ENCODE peak calls at places on chromosomes 12 and 14, in nine cellular contexts. One of them, this sample, is unnamed.
A peak's percentile ranks its signal among the peaks of the same experiment; 100 is the strongest.

GRCh38 chr12:93031028-93031427 is 101.9 kb upstream of the EEA1 start:
- DNase-seq in GM20000: no peak
- DNase-seq in neural progenitor cell: no peak
- DNase-seq in astrocyte of the spinal cord: no peak
- DNase-seq in ovary: no peak
- DNase-seq in heart right ventricle: no peak
- DNase-seq in WERI-Rb-1: no peak
- DNase-seq in HL-60: no peak
- DNase-seq in endodermal cell: no peak
- DNase-seq in this sample: no peak

GRCh38 chr12:132333766-132334165 is 4.4 kb upstream of the GALNT9 start:
- DNase-seq in GM20000: no peak
- DNase-seq in neural progenitor cell: no peak
- DNase-seq in astrocyte of the spinal cord: no peak
- DNase-seq in ovary: no peak
- DNase-seq in heart right ventricle: no peak
- DNase-seq in WERI-Rb-1: no peak
- DNase-seq in HL-60: no peak
- DNase-seq in endodermal cell: no peak
- DNase-seq in this sample: no peak

GRCh38 chr12:96208801-96209534 is 14.8 kb downstream of the ELK3 start:
- DNase-seq in GM20000: no peak
- DNase-seq in neural progenitor cell: no peak
- DNase-seq in astrocyte of the spinal cord: no peak
- DNase-seq in ovary: no peak
- DNase-seq in heart right ventricle: no peak
- DNase-seq in WERI-Rb-1: no peak
- DNase-seq in HL-60: peak; percentile 14
- DNase-seq in endodermal cell: no peak
- DNase-seq in this sample: no peak

GRCh38 chr12:127655691-127656090 is 611.3 kb upstream of the TMEM132C start:
- DNase-seq in GM20000: no peak
- DNase-seq in neural progenitor cell: no peak
- DNase-seq in astrocyte of the spinal cord: peak; percentile 83
- DNase-seq in ovary: no peak
- DNase-seq in heart right ventricle: no peak
- DNase-seq in WERI-Rb-1: no peak
- DNase-seq in HL-60: no peak
- DNase-seq in endodermal cell: no peak
- DNase-seq in this sample: peak; percentile 96

GRCh38 chr12:52401926-52402325 is 4.2 kb downstream of the KRT82 start:
- DNase-seq in GM20000: no peak
- DNase-seq in neural progenitor cell: no peak
- DNase-seq in astrocyte of the spinal cord: no peak
- DNase-seq in ovary: no peak
- DNase-seq in heart right ventricle: no peak
- DNase-seq in WERI-Rb-1: no peak
- DNase-seq in HL-60: no peak
- DNase-seq in endodermal cell: no peak
- DNase-seq in this sample: no peak

GRCh38 chr12:89333564-89334252 is 18.6 kb downstream of the DUSP6 start:
- DNase-seq in GM20000: no peak
- DNase-seq in neural progenitor cell: peak; percentile 43
- DNase-seq in astrocyte of the spinal cord: no peak
- DNase-seq in ovary: no peak
- DNase-seq in heart right ventricle: peak; percentile 28
- DNase-seq in WERI-Rb-1: no peak
- DNase-seq in HL-60: peak; percentile 91
- DNase-seq in endodermal cell: peak; percentile 50
- DNase-seq in this sample: no peak

GRCh38 chr14:81269100-81269978 is 48.6 kb upstream of the GTF2A1 start:
- DNase-seq in GM20000: peak; percentile 76
- DNase-seq in neural progenitor cell: peak; percentile 65
- DNase-seq in astrocyte of the spinal cord: peak; percentile 68
- DNase-seq in ovary: no peak
- DNase-seq in heart right ventricle: peak; percentile 48
- DNase-seq in WERI-Rb-1: no peak
- DNase-seq in HL-60: peak; percentile 16
- DNase-seq in endodermal cell: peak; percentile 63
- DNase-seq in this sample: peak; percentile 73

GRCh38 chr12:79764641-79765040 is 73.9 kb upstream of the PAWR start:
- DNase-seq in GM20000: no peak
- DNase-seq in neural progenitor cell: no peak
- DNase-seq in astrocyte of the spinal cord: no peak
- DNase-seq in ovary: no peak
- DNase-seq in heart right ventricle: no peak
- DNase-seq in WERI-Rb-1: no peak
- DNase-seq in HL-60: no peak
- DNase-seq in endodermal cell: no peak
- DNase-seq in this sample: peak; percentile 42

GRCh38 chr14:106308839-106309389 is 782.5 kb downstream of the TMEM121 start:
- DNase-seq in GM20000: peak; percentile 81
- DNase-seq in neural progenitor cell: peak; percentile 42
- DNase-seq in astrocyte of the spinal cord: no peak
- DNase-seq in ovary: no peak
- DNase-seq in heart right ventricle: no peak
- DNase-seq in WERI-Rb-1: peak; percentile 48
- DNase-seq in HL-60: peak; percentile 80
- DNase-seq in endodermal cell: peak; percentile 75
- DNase-seq in this sample: no peak

GRCh38 chr14:79254069-79254775 is 957.1 kb downstream of the DIO2 start:
- DNase-seq in GM20000: no peak
- DNase-seq in neural progenitor cell: no peak
- DNase-seq in astrocyte of the spinal cord: peak; percentile 66
- DNase-seq in ovary: no peak
- DNase-seq in heart right ventricle: no peak
- DNase-seq in WERI-Rb-1: no peak
- DNase-seq in HL-60: no peak
- DNase-seq in endodermal cell: no peak
- DNase-seq in this sample: peak; percentile 33

GRCh38 chr14:79260406-79260805 is 950.9 kb downstream of the DIO2 start:
- DNase-seq in GM20000: no peak
- DNase-seq in neural progenitor cell: no peak
- DNase-seq in astrocyte of the spinal cord: no peak
- DNase-seq in ovary: no peak
- DNase-seq in heart right ventricle: no peak
- DNase-seq in WERI-Rb-1: no peak
- DNase-seq in HL-60: no peak
- DNase-seq in endodermal cell: no peak
- DNase-seq in this sample: no peak

GRCh38 chr14:79253576-79253975 is 957.7 kb downstream of the DIO2 start:
- DNase-seq in GM20000: no peak
- DNase-seq in neural progenitor cell: no peak
- DNase-seq in astrocyte of the spinal cord: no peak
- DNase-seq in ovary: no peak
- DNase-seq in heart right ventricle: no peak
- DNase-seq in WERI-Rb-1: no peak
- DNase-seq in HL-60: no peak
- DNase-seq in endodermal cell: no peak
- DNase-seq in this sample: no peak

GRCh38 chr14:79251278-79251677 is 960.0 kb downstream of the DIO2 start:
- DNase-seq in GM20000: no peak
- DNase-seq in neural progenitor cell: no peak
- DNase-seq in astrocyte of the spinal cord: no peak
- DNase-seq in ovary: no peak
- DNase-seq in heart right ventricle: no peak
- DNase-seq in WERI-Rb-1: no peak
- DNase-seq in HL-60: no peak
- DNase-seq in endodermal cell: no peak
- DNase-seq in this sample: no peak

GRCh38 chr14:79256311-79256879 is 954.9 kb downstream of the DIO2 start:
- DNase-seq in GM20000: no peak
- DNase-seq in neural progenitor cell: peak; percentile 38
- DNase-seq in astrocyte of the spinal cord: no peak
- DNase-seq in ovary: no peak
- DNase-seq in heart right ventricle: no peak
- DNase-seq in WERI-Rb-1: peak; percentile 24
- DNase-seq in HL-60: no peak
- DNase-seq in endodermal cell: peak; percentile 45
- DNase-seq in this sample: no peak
- TF ChIP-seq CTCF in GM20000: no peak
- TF ChIP-seq CTCF in neural progenitor cell: peak; percentile 45
- TF ChIP-seq CTCF in astrocyte of the spinal cord: no peak
- TF ChIP-seq CTCF in ovary: no peak
- TF ChIP-seq CTCF in heart right ventricle: no peak
- TF ChIP-seq CTCF in WERI-Rb-1: peak; percentile 41
- TF ChIP-seq CTCF in HL-60: no peak
- TF ChIP-seq CTCF in endodermal cell: peak; percentile 56
- TF ChIP-seq CTCF in this sample: no peak

GRCh38 chr14:90599748-90600507 is 203.1 kb downstream of the CALM1 start:
- DNase-seq in GM20000: no peak
- DNase-seq in neural progenitor cell: no peak
- DNase-seq in astrocyte of the spinal cord: peak; percentile 24
- DNase-seq in ovary: no peak
- DNase-seq in heart right ventricle: no peak
- DNase-seq in WERI-Rb-1: no peak
- DNase-seq in HL-60: no peak
- DNase-seq in endodermal cell: no peak
- DNase-seq in this sample: no peak
- TF ChIP-seq CTCF in GM20000: no peak
- TF ChIP-seq CTCF in neural progenitor cell: no peak
- TF ChIP-seq CTCF in astrocyte of the spinal cord: peak; percentile 10
- TF ChIP-seq CTCF in ovary: no peak
- TF ChIP-seq CTCF in heart right ventricle: no peak
- TF ChIP-seq CTCF in WERI-Rb-1: peak; percentile 18
- TF ChIP-seq CTCF in HL-60: no peak
- TF ChIP-seq CTCF in endodermal cell: peak; percentile 41
- TF ChIP-seq CTCF in this sample: no peak

DNA sequence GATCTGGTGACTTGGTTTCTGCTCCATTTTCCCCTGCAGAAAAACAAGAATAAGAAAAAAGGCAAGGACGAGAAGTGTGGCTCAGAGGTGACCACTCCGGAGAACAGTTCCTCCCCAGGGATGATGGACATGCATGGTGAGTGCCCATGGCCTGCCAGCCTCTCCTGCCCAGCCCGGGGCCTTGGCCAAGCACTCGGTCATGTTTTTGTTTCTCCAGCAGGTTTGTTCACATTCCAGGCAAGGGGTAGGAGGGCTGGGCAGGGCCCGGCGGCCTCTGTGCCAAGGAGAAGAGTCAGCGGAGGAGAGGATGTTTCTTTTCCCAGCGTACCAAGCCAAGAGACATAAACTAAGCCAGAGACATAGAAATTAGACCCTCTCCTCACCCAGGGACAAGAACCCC is 13.6 kb downstream of the BCL7A start:
- DNase-seq in GM20000: no peak
- DNase-seq in neural progenitor cell: no peak
- DNase-seq in astrocyte of the spinal cord: no peak
- DNase-seq in ovary: no peak
- DNase-seq in heart right ventricle: no peak
- DNase-seq in WERI-Rb-1: no peak
- DNase-seq in HL-60: no peak
- DNase-seq in endodermal cell: no peak
- DNase-seq in this sample: no peak
- TF ChIP-seq CTCF in GM20000: no peak
- TF ChIP-seq CTCF in neural progenitor cell: no peak
- TF ChIP-seq CTCF in astrocyte of the spinal cord: no peak
- TF ChIP-seq CTCF in ovary: no peak
- TF ChIP-seq CTCF in heart right ventricle: no peak
- TF ChIP-seq CTCF in WERI-Rb-1: no peak
- TF ChIP-seq CTCF in HL-60: no peak
- TF ChIP-seq CTCF in endodermal cell: no peak
- TF ChIP-seq CTCF in this sample: no peak

GRCh38 chr12:26400627-26401026 is 205.3 kb downstream of the SSPN start:
- DNase-seq in GM20000: no peak
- DNase-seq in neural progenitor cell: no peak
- DNase-seq in astrocyte of the spinal cord: no peak
- DNase-seq in ovary: no peak
- DNase-seq in heart right ventricle: no peak
- DNase-seq in WERI-Rb-1: no peak
- DNase-seq in HL-60: no peak
- DNase-seq in endodermal cell: no peak
- DNase-seq in this sample: no peak

GRCh38 chr12:26403601-26404000 is 208.2 kb downstream of the SSPN start:
- DNase-seq in GM20000: no peak
- DNase-seq in neural progenitor cell: no peak
- DNase-seq in astrocyte of the spinal cord: no peak
- DNase-seq in ovary: no peak
- DNase-seq in heart right ventricle: no peak
- DNase-seq in WERI-Rb-1: no peak
- DNase-seq in HL-60: no peak
- DNase-seq in endodermal cell: no peak
- DNase-seq in this sample: no peak

GRCh38 chr12:26401874-26402273 is 206.5 kb downstream of the SSPN start:
- DNase-seq in GM20000: no peak
- DNase-seq in neural progenitor cell: no peak
- DNase-seq in astrocyte of the spinal cord: no peak
- DNase-seq in ovary: no peak
- DNase-seq in heart right ventricle: no peak
- DNase-seq in WERI-Rb-1: no peak
- DNase-seq in HL-60: no peak
- DNase-seq in endodermal cell: no peak
- DNase-seq in this sample: no peak

GRCh38 chr12:26406391-26406790 is 211.0 kb downstream of the SSPN start:
- DNase-seq in GM20000: no peak
- DNase-seq in neural progenitor cell: no peak
- DNase-seq in astrocyte of the spinal cord: no peak
- DNase-seq in ovary: peak; percentile 36
- DNase-seq in heart right ventricle: no peak
- DNase-seq in WERI-Rb-1: no peak
- DNase-seq in HL-60: no peak
- DNase-seq in endodermal cell: no peak
- DNase-seq in this sample: no peak

GRCh38 chr12:26402648-26403047 is 207.3 kb downstream of the SSPN start:
- DNase-seq in GM20000: no peak
- DNase-seq in neural progenitor cell: no peak
- DNase-seq in astrocyte of the spinal cord: no peak
- DNase-seq in ovary: no peak
- DNase-seq in heart right ventricle: no peak
- DNase-seq in WERI-Rb-1: no peak
- DNase-seq in HL-60: no peak
- DNase-seq in endodermal cell: peak; percentile 76
- DNase-seq in this sample: no peak
- TF ChIP-seq CTCF in GM20000: no peak
- TF ChIP-seq CTCF in neural progenitor cell: no peak
- TF ChIP-seq CTCF in astrocyte of the spinal cord: peak; percentile 14
- TF ChIP-seq CTCF in ovary: no peak
- TF ChIP-seq CTCF in heart right ventricle: no peak
- TF ChIP-seq CTCF in WERI-Rb-1: peak; percentile 11
- TF ChIP-seq CTCF in HL-60: no peak
- TF ChIP-seq CTCF in endodermal cell: peak; percentile 85
- TF ChIP-seq CTCF in this sample: no peak

This sample was measured in HFFc6.